ENCODE peak calls at places on chromosomes 6 and 20, in four cellular contexts. C is glutamatergic neuron, H is D341Med, U is neural crest cell. A is an unnamed sample.
A peak's percentile ranks its signal among the peaks of the same experiment; 100 is the strongest.

GRCh38 chr20:54132612-54133433 is 41.0 kb downstream of the CYP24A1 start:
- DNase-seq in C (no peak), H (no peak), U (no peak), A (no peak)

GRCh38 chr6:7615611-7616383 is 25.8 kb downstream of the SNRNP48 start:
- DNase-seq in C (no peak), H (peak; percentile 67), U (peak; percentile 42), A (peak; percentile 35)

GRCh38 chr20:43925786-43926185 is 11.1 kb downstream of the TOX2 start:
- DNase-seq in C (no peak), H (no peak), U (no peak), A (no peak)

GRCh38 chr6:108874470-108875160 is 26.4 kb downstream of the ARMC2 start:
- DNase-seq in C (no peak), H (no peak), U (no peak), A (no peak)

GRCh38 chr20:2470051-2470431 is 548 bp downstream of the SNRPB start:
- DNase-seq in C (peak; percentile 42), H (peak; percentile 68), U (peak; percentile 36), A (no peak)

GRCh38 chr20:478949-479429 is 16.7 kb upstream of the TBC1D20 start:
- DNase-seq in C (no peak), H (peak; percentile 54), U (peak; percentile 16), A (no peak)

GRCh38 chr6:15398657-15399287 is 152.9 kb downstream of the JARID2 start:
- DNase-seq in C (no peak), H (no peak), U (no peak), A (no peak)

GRCh38 chr6:146913842-146914562 is 290.2 kb upstream of the STXBP5 start:
- DNase-seq in C (peak; percentile 38), H (no peak), U (peak; percentile 31), A (peak; percentile 51)

GRCh38 chr20:32130352-32130751 is 20.8 kb downstream of the TM9SF4 start:
- DNase-seq in C (no peak), H (no peak), U (no peak), A (no peak)

GRCh38 chr6:157667211-157668033 is 155.6 kb upstream of the SNX9 start:
- DNase-seq in C (peak; percentile 52), H (peak; percentile 74), U (peak; percentile 61), A (peak; percentile 54)

GRCh38 chr6:164640946-164641345 is 668.5 kb downstream of the C6orf118 start:
- DNase-seq in C (no peak), H (no peak), U (no peak), A (no peak)

GRCh38 chr6:83417880-83418663 is 12.8 kb downstream of the ME1 start:
- DNase-seq in C (no peak), H (peak; percentile 32), U (no peak), A (no peak)

GRCh38 chr6:149385998-149386646 is 13.9 kb upstream of the SUMO4 start:
- DNase-seq in C (no peak), H (no peak), U (no peak), A (no peak)

GRCh38 chr20:61436674-61437279 is 184.7 kb downstream of the CDH4 start:
- DNase-seq in C (no peak), H (no peak), U (peak; percentile 61), A (peak; percentile 86)

GRCh38 chr6:35295521-35296315 is 1.9 kb upstream of the DEF6 start:
- DNase-seq in C (no peak), H (no peak), U (no peak), A (no peak)

GRCh38 chr6:105810922-105811482 is 275.1 kb upstream of the PRDM1 start:
- DNase-seq in C (no peak), H (no peak), U (no peak), A (no peak)

GRCh38 chr20:47350691-47351545 is 5.6 kb downstream of the ZMYND8 start:
- DNase-seq in C (no peak), H (no peak), U (no peak), A (no peak)

GRCh38 chr6:392441-393390 is 1.2 kb downstream of the IRF4 start:
- DNase-seq in C (peak; percentile 62), H (peak; percentile 65), U (no peak), A (peak; percentile 43)

GRCh38 chr6:141107562-141108160 is 1025.1 kb upstream of the GJE1 start:
- DNase-seq in C (no peak), H (no peak), U (no peak), A (no peak)

GRCh38 chr6:145749632-145750031 is 14.3 kb upstream of the EPM2A start:
- DNase-seq in C (no peak), H (no peak), U (no peak), A (no peak)

GRCh38 chr6:138291036-138291848 is 73.0 kb upstream of the PBOV1 start:
- DNase-seq in C (no peak), H (no peak), U (no peak), A (no peak)

GRCh38 chr6:28137458-28138020 is 4.1 kb upstream of the ZKSCAN8 start:
- DNase-seq in C (no peak), H (no peak), U (no peak), A (no peak)

GRCh38 chr6:150641398-150642139 is 41.9 kb downstream of the PLEKHG1 start:
- DNase-seq in C (no peak), H (no peak), U (no peak), A (no peak)

GRCh38 chr6:52576392-52577021 is 353 bp downstream of the TRAM2 start:
- DNase-seq in C (peak; percentile 78), H (peak; percentile 83), U (peak; percentile 54), A (peak; percentile 70)

GRCh38 chr6:958531-958930 is 265.6 kb upstream of the EXOC2 start:
- DNase-seq in C (no peak), H (peak; percentile 82), U (no peak), A (no peak)

GRCh38 chr6:42279144-42279781 is 61.6 kb upstream of the MRPS10 start:
- DNase-seq in C (no peak), H (no peak), U (no peak), A (no peak)

A was measured in WTC11.